ENCODE peak calls at places on chromosomes 1 and 21, in ten cellular contexts. One of them, this sample, is unnamed.

GRCh38 chr1:218986816-218987215 is 186.9 kb upstream of the LYPLAL1 start:
- DNase-seq in activated effector memory CD4-positive, alpha-beta T cell treated with Interleukin-2 at 50 U/mL for 16 hours: no peak
- DNase-seq in mesothelial cell of epicardium: no peak
- DNase-seq in Kasumi-1: no peak
- DNase-seq in T-helper 9 cell: no peak
- DNase-seq in GM13977: no peak
- DNase-seq in transverse colon: no peak
- DNase-seq in skeletal muscle cell: no peak
- DNase-seq in stimulated activated effector memory CD8-positive, alpha-beta T cell treated with anti-CD3 and anti-CD28 coated beads, Interleukin-12 subunit alpha, Interleukin-12 subunit beta, amount 100 ng/mL, for 72 hours: no peak
- DNase-seq in occipital lobe: no peak
- DNase-seq in this sample: no peak

GRCh38 chr1:18556364-18556763 is 74.3 kb upstream of the PAX7 start:
- DNase-seq in activated effector memory CD4-positive, alpha-beta T cell treated with Interleukin-2 at 50 U/mL for 16 hours: no peak
- DNase-seq in Kasumi-1: peak
- DNase-seq in GM13977: no peak
- DNase-seq in T-helper 9 cell: no peak
- DNase-seq in occipital lobe: no peak
- DNase-seq in mesothelial cell of epicardium: no peak
- DNase-seq in skeletal muscle cell: no peak
- DNase-seq in transverse colon: no peak
- DNase-seq in stimulated activated effector memory CD8-positive, alpha-beta T cell treated with anti-CD3 and anti-CD28 coated beads, Interleukin-12 subunit alpha, Interleukin-12 subunit beta, amount 100 ng/mL, for 72 hours: no peak
- DNase-seq in this sample: no peak

GRCh38 chr1:171217658-171218443 is 30.4 kb upstream of the FMO1 start:
- DNase-seq in GM13977: no peak
- DNase-seq in T-helper 9 cell: no peak
- DNase-seq in skeletal muscle cell: no peak
- DNase-seq in mesothelial cell of epicardium: no peak
- DNase-seq in Kasumi-1: no peak
- DNase-seq in transverse colon: no peak
- DNase-seq in occipital lobe: no peak
- DNase-seq in activated effector memory CD4-positive, alpha-beta T cell treated with Interleukin-2 at 50 U/mL for 16 hours: no peak
- DNase-seq in stimulated activated effector memory CD8-positive, alpha-beta T cell treated with anti-CD3 and anti-CD28 coated beads, Interleukin-12 subunit alpha, Interleukin-12 subunit beta, amount 100 ng/mL, for 72 hours: no peak
- DNase-seq in this sample: no peak

GRCh38 chr1:203316626-203317093 is 11.3 kb downstream of the BTG2 start:
- DNase-seq in skeletal muscle cell: no peak
- DNase-seq in mesothelial cell of epicardium: no peak
- DNase-seq in occipital lobe: no peak
- DNase-seq in activated effector memory CD4-positive, alpha-beta T cell treated with Interleukin-2 at 50 U/mL for 16 hours: no peak
- DNase-seq in GM13977: no peak
- DNase-seq in stimulated activated effector memory CD8-positive, alpha-beta T cell treated with anti-CD3 and anti-CD28 coated beads, Interleukin-12 subunit alpha, Interleukin-12 subunit beta, amount 100 ng/mL, for 72 hours: no peak
- DNase-seq in T-helper 9 cell: no peak
- DNase-seq in transverse colon: peak
- DNase-seq in Kasumi-1: no peak
- DNase-seq in this sample: no peak

GRCh38 chr1:228010921-228011320 is 4.1 kb downstream of the WNT3A start:
- DNase-seq in transverse colon: no peak
- DNase-seq in activated effector memory CD4-positive, alpha-beta T cell treated with Interleukin-2 at 50 U/mL for 16 hours: no peak
- DNase-seq in T-helper 9 cell: no peak
- DNase-seq in mesothelial cell of epicardium: no peak
- DNase-seq in Kasumi-1: no peak
- DNase-seq in skeletal muscle cell: no peak
- DNase-seq in stimulated activated effector memory CD8-positive, alpha-beta T cell treated with anti-CD3 and anti-CD28 coated beads, Interleukin-12 subunit alpha, Interleukin-12 subunit beta, amount 100 ng/mL, for 72 hours: no peak
- DNase-seq in occipital lobe: no peak
- DNase-seq in GM13977: no peak
- DNase-seq in this sample: no peak

GRCh38 chr1:162649606-162650005 is 17.3 kb downstream of the DDR2 start:
- DNase-seq in transverse colon: no peak
- DNase-seq in T-helper 9 cell: no peak
- DNase-seq in mesothelial cell of epicardium: no peak
- DNase-seq in Kasumi-1: no peak
- DNase-seq in activated effector memory CD4-positive, alpha-beta T cell treated with Interleukin-2 at 50 U/mL for 16 hours: no peak
- DNase-seq in GM13977: no peak
- DNase-seq in stimulated activated effector memory CD8-positive, alpha-beta T cell treated with anti-CD3 and anti-CD28 coated beads, Interleukin-12 subunit alpha, Interleukin-12 subunit beta, amount 100 ng/mL, for 72 hours: no peak
- DNase-seq in skeletal muscle cell: no peak
- DNase-seq in occipital lobe: no peak
- DNase-seq in this sample: no peak

GRCh38 chr1:100622037-100622436 is 84.1 kb downstream of the GPR88 start:
- DNase-seq in transverse colon: no peak
- DNase-seq in skeletal muscle cell: peak
- DNase-seq in T-helper 9 cell: no peak
- DNase-seq in GM13977: no peak
- DNase-seq in stimulated activated effector memory CD8-positive, alpha-beta T cell treated with anti-CD3 and anti-CD28 coated beads, Interleukin-12 subunit alpha, Interleukin-12 subunit beta, amount 100 ng/mL, for 72 hours: no peak
- DNase-seq in activated effector memory CD4-positive, alpha-beta T cell treated with Interleukin-2 at 50 U/mL for 16 hours: no peak
- DNase-seq in occipital lobe: no peak
- DNase-seq in Kasumi-1: no peak
- DNase-seq in mesothelial cell of epicardium: no peak
- DNase-seq in this sample: peak

GRCh38 chr1:248822148-248823032 is 3.3 kb downstream of the SH3BP5L start:
- DNase-seq in activated effector memory CD4-positive, alpha-beta T cell treated with Interleukin-2 at 50 U/mL for 16 hours: no peak
- DNase-seq in transverse colon: no peak
- DNase-seq in mesothelial cell of epicardium: no peak
- DNase-seq in occipital lobe: no peak
- DNase-seq in T-helper 9 cell: no peak
- DNase-seq in Kasumi-1: no peak
- DNase-seq in skeletal muscle cell: no peak
- DNase-seq in stimulated activated effector memory CD8-positive, alpha-beta T cell treated with anti-CD3 and anti-CD28 coated beads, Interleukin-12 subunit alpha, Interleukin-12 subunit beta, amount 100 ng/mL, for 72 hours: no peak
- DNase-seq in GM13977: no peak
- DNase-seq in this sample: no peak

GRCh38 chr1:71037066-71037465 is 10.6 kb downstream of the PTGER3 start:
- DNase-seq in Kasumi-1: no peak
- DNase-seq in stimulated activated effector memory CD8-positive, alpha-beta T cell treated with anti-CD3 and anti-CD28 coated beads, Interleukin-12 subunit alpha, Interleukin-12 subunit beta, amount 100 ng/mL, for 72 hours: no peak
- DNase-seq in transverse colon: no peak
- DNase-seq in T-helper 9 cell: no peak
- DNase-seq in skeletal muscle cell: no peak
- DNase-seq in occipital lobe: no peak
- DNase-seq in GM13977: no peak
- DNase-seq in activated effector memory CD4-positive, alpha-beta T cell treated with Interleukin-2 at 50 U/mL for 16 hours: no peak
- DNase-seq in mesothelial cell of epicardium: no peak
- DNase-seq in this sample: no peak

GRCh38 chr21:25369524-25370300 is 237.6 kb downstream of the MRPL39 start:
- DNase-seq in occipital lobe: no peak
- DNase-seq in transverse colon: no peak
- DNase-seq in activated effector memory CD4-positive, alpha-beta T cell treated with Interleukin-2 at 50 U/mL for 16 hours: no peak
- DNase-seq in mesothelial cell of epicardium: no peak
- DNase-seq in skeletal muscle cell: no peak
- DNase-seq in GM13977: no peak
- DNase-seq in T-helper 9 cell: no peak
- DNase-seq in stimulated activated effector memory CD8-positive, alpha-beta T cell treated with anti-CD3 and anti-CD28 coated beads, Interleukin-12 subunit alpha, Interleukin-12 subunit beta, amount 100 ng/mL, for 72 hours: no peak
- DNase-seq in Kasumi-1: no peak
- DNase-seq in this sample: peak

GRCh38 chr1:24414884-24415333 is 693 bp upstream of the NIPAL3 start:
- DNase-seq in GM13977: no peak
- DNase-seq in skeletal muscle cell: no peak
- DNase-seq in mesothelial cell of epicardium: no peak
- DNase-seq in stimulated activated effector memory CD8-positive, alpha-beta T cell treated with anti-CD3 and anti-CD28 coated beads, Interleukin-12 subunit alpha, Interleukin-12 subunit beta, amount 100 ng/mL, for 72 hours: no peak
- DNase-seq in T-helper 9 cell: no peak
- DNase-seq in transverse colon: no peak
- DNase-seq in activated effector memory CD4-positive, alpha-beta T cell treated with Interleukin-2 at 50 U/mL for 16 hours: no peak
- DNase-seq in Kasumi-1: no peak
- DNase-seq in occipital lobe: no peak
- DNase-seq in this sample: no peak

GRCh38 chr1:62599044-62599443 is 1.7 kb downstream of the ANGPTL3 start:
- DNase-seq in Kasumi-1: no peak
- DNase-seq in mesothelial cell of epicardium: no peak
- DNase-seq in activated effector memory CD4-positive, alpha-beta T cell treated with Interleukin-2 at 50 U/mL for 16 hours: no peak
- DNase-seq in GM13977: no peak
- DNase-seq in occipital lobe: no peak
- DNase-seq in stimulated activated effector memory CD8-positive, alpha-beta T cell treated with anti-CD3 and anti-CD28 coated beads, Interleukin-12 subunit alpha, Interleukin-12 subunit beta, amount 100 ng/mL, for 72 hours: no peak
- DNase-seq in transverse colon: no peak
- DNase-seq in T-helper 9 cell: no peak
- DNase-seq in skeletal muscle cell: no peak
- DNase-seq in this sample: no peak

GRCh38 chr21:19228241-19228640 is 824.7 kb upstream of the TMPRSS15 start:
- DNase-seq in activated effector memory CD4-positive, alpha-beta T cell treated with Interleukin-2 at 50 U/mL for 16 hours: no peak
- DNase-seq in T-helper 9 cell: no peak
- DNase-seq in GM13977: no peak
- DNase-seq in mesothelial cell of epicardium: no peak
- DNase-seq in stimulated activated effector memory CD8-positive, alpha-beta T cell treated with anti-CD3 and anti-CD28 coated beads, Interleukin-12 subunit alpha, Interleukin-12 subunit beta, amount 100 ng/mL, for 72 hours: no peak
- DNase-seq in Kasumi-1: no peak
- DNase-seq in transverse colon: no peak
- DNase-seq in skeletal muscle cell: no peak
- DNase-seq in occipital lobe: no peak
- DNase-seq in this sample: no peak

GRCh38 chr1:99963041-99963795 is 6.6 kb upstream of the SLC35A3 start:
- DNase-seq in T-helper 9 cell: no peak
- DNase-seq in transverse colon: no peak
- DNase-seq in stimulated activated effector memory CD8-positive, alpha-beta T cell treated with anti-CD3 and anti-CD28 coated beads, Interleukin-12 subunit alpha, Interleukin-12 subunit beta, amount 100 ng/mL, for 72 hours: no peak
- DNase-seq in Kasumi-1: no peak
- DNase-seq in occipital lobe: no peak
- DNase-seq in GM13977: no peak
- DNase-seq in skeletal muscle cell: no peak
- DNase-seq in activated effector memory CD4-positive, alpha-beta T cell treated with Interleukin-2 at 50 U/mL for 16 hours: no peak
- DNase-seq in mesothelial cell of epicardium: no peak
- DNase-seq in this sample: no peak

GRCh38 chr1:54249798-54250497 is 50.0 kb downstream of the MRPL37 start:
- DNase-seq in T-helper 9 cell: no peak
- DNase-seq in activated effector memory CD4-positive, alpha-beta T cell treated with Interleukin-2 at 50 U/mL for 16 hours: no peak
- DNase-seq in Kasumi-1: peak
- DNase-seq in stimulated activated effector memory CD8-positive, alpha-beta T cell treated with anti-CD3 and anti-CD28 coated beads, Interleukin-12 subunit alpha, Interleukin-12 subunit beta, amount 100 ng/mL, for 72 hours: no peak
- DNase-seq in GM13977: no peak
- DNase-seq in transverse colon: no peak
- DNase-seq in occipital lobe: no peak
- DNase-seq in mesothelial cell of epicardium: no peak
- DNase-seq in skeletal muscle cell: no peak
- DNase-seq in this sample: no peak

GRCh38 chr1:43444827-43445225 is 8.9 kb downstream of the HYI start:
- DNase-seq in Kasumi-1: no peak
- DNase-seq in stimulated activated effector memory CD8-positive, alpha-beta T cell treated with anti-CD3 and anti-CD28 coated beads, Interleukin-12 subunit alpha, Interleukin-12 subunit beta, amount 100 ng/mL, for 72 hours: no peak
- DNase-seq in GM13977: no peak
- DNase-seq in activated effector memory CD4-positive, alpha-beta T cell treated with Interleukin-2 at 50 U/mL for 16 hours: no peak
- DNase-seq in skeletal muscle cell: no peak
- DNase-seq in mesothelial cell of epicardium: peak
- DNase-seq in occipital lobe: no peak
- DNase-seq in T-helper 9 cell: no peak
- DNase-seq in transverse colon: peak
- DNase-seq in this sample: no peak

GRCh38 chr1:151611832-151612505 is at the start of gene SNX27:
- DNase-seq in stimulated activated effector memory CD8-positive, alpha-beta T cell treated with anti-CD3 and anti-CD28 coated beads, Interleukin-12 subunit alpha, Interleukin-12 subunit beta, amount 100 ng/mL, for 72 hours: peak
- DNase-seq in GM13977: peak
- DNase-seq in skeletal muscle cell: peak
- DNase-seq in mesothelial cell of epicardium: peak
- DNase-seq in transverse colon: peak
- DNase-seq in T-helper 9 cell: peak
- DNase-seq in Kasumi-1: peak
- DNase-seq in occipital lobe: peak
- DNase-seq in activated effector memory CD4-positive, alpha-beta T cell treated with Interleukin-2 at 50 U/mL for 16 hours: peak
- DNase-seq in this sample: peak

GRCh38 chr1:18530567-18531502 is 50.1 kb downstream of the KLHDC7A start:
- DNase-seq in Kasumi-1: no peak
- DNase-seq in mesothelial cell of epicardium: no peak
- DNase-seq in skeletal muscle cell: no peak
- DNase-seq in activated effector memory CD4-positive, alpha-beta T cell treated with Interleukin-2 at 50 U/mL for 16 hours: no peak
- DNase-seq in transverse colon: peak
- DNase-seq in GM13977: no peak
- DNase-seq in stimulated activated effector memory CD8-positive, alpha-beta T cell treated with anti-CD3 and anti-CD28 coated beads, Interleukin-12 subunit alpha, Interleukin-12 subunit beta, amount 100 ng/mL, for 72 hours: no peak
- DNase-seq in T-helper 9 cell: no peak
- DNase-seq in occipital lobe: no peak
- DNase-seq in this sample: no peak

GRCh38 chr1:22285545-22286396 is 142.9 kb upstream of the WNT4 start:
- DNase-seq in skeletal muscle cell: no peak
- DNase-seq in transverse colon: no peak
- DNase-seq in mesothelial cell of epicardium: no peak
- DNase-seq in activated effector memory CD4-positive, alpha-beta T cell treated with Interleukin-2 at 50 U/mL for 16 hours: no peak
- DNase-seq in T-helper 9 cell: no peak
- DNase-seq in GM13977: no peak
- DNase-seq in occipital lobe: no peak
- DNase-seq in stimulated activated effector memory CD8-positive, alpha-beta T cell treated with anti-CD3 and anti-CD28 coated beads, Interleukin-12 subunit alpha, Interleukin-12 subunit beta, amount 100 ng/mL, for 72 hours: no peak
- DNase-seq in Kasumi-1: no peak
- DNase-seq in this sample: no peak

GRCh38 chr1:206887701-206888100 is 9.5 kb upstream of the IL24 start:
- DNase-seq in transverse colon: no peak
- DNase-seq in T-helper 9 cell: no peak
- DNase-seq in skeletal muscle cell: no peak
- DNase-seq in mesothelial cell of epicardium: no peak
- DNase-seq in Kasumi-1: no peak
- DNase-seq in GM13977: no peak
- DNase-seq in occipital lobe: no peak
- DNase-seq in stimulated activated effector memory CD8-positive, alpha-beta T cell treated with anti-CD3 and anti-CD28 coated beads, Interleukin-12 subunit alpha, Interleukin-12 subunit beta, amount 100 ng/mL, for 72 hours: no peak
- DNase-seq in activated effector memory CD4-positive, alpha-beta T cell treated with Interleukin-2 at 50 U/mL for 16 hours: no peak
- DNase-seq in this sample: no peak

GRCh38 chr1:207407655-207408256 is 46.4 kb upstream of the CR2 start:
- DNase-seq in stimulated activated effector memory CD8-positive, alpha-beta T cell treated with anti-CD3 and anti-CD28 coated beads, Interleukin-12 subunit alpha, Interleukin-12 subunit beta, amount 100 ng/mL, for 72 hours: no peak
- DNase-seq in T-helper 9 cell: no peak
- DNase-seq in transverse colon: no peak
- DNase-seq in skeletal muscle cell: peak
- DNase-seq in occipital lobe: no peak
- DNase-seq in Kasumi-1: no peak
- DNase-seq in GM13977: peak
- DNase-seq in activated effector memory CD4-positive, alpha-beta T cell treated with Interleukin-2 at 50 U/mL for 16 hours: no peak
- DNase-seq in mesothelial cell of epicardium: no peak
- DNase-seq in this sample: no peak

GRCh38 chr21:44939532-44940115 is at the start of gene SLX9:
- DNase-seq in stimulated activated effector memory CD8-positive, alpha-beta T cell treated with anti-CD3 and anti-CD28 coated beads, Interleukin-12 subunit alpha, Interleukin-12 subunit beta, amount 100 ng/mL, for 72 hours: peak
- DNase-seq in occipital lobe: peak
- DNase-seq in transverse colon: peak
- DNase-seq in T-helper 9 cell: peak
- DNase-seq in mesothelial cell of epicardium: peak
- DNase-seq in activated effector memory CD4-positive, alpha-beta T cell treated with Interleukin-2 at 50 U/mL for 16 hours: peak
- DNase-seq in skeletal muscle cell: no peak
- DNase-seq in GM13977: peak
- DNase-seq in Kasumi-1: peak
- DNase-seq in this sample: peak

This sample was measured in astrocyte of the cerebellum.